ENCODE peak calls at places on chromosomes 1 and 21, in ten cellular contexts. L is dorsolateral prefrontal cortex, A is K562, P is kidney, I is lung, M is endothelial cell of umbilical vein, T is body of pancreas, E is cardiac muscle cell, F is heart right ventricle, W is brain microvascular endothelial cell. Q is an unnamed sample.

GRCh38 chr1:61121631-61122030 is 39.3 kb downstream of the NFIA start:
- DNase-seq in L (no peak), A (no peak), P (no peak), I (no peak), M (no peak), T (no peak), E (peak), F (no peak), W (no peak), Q (no peak)

GRCh38 chr21:32481875-32482408 is 69.4 kb downstream of the EVA1C start:
- DNase-seq in L (no peak), A (peak), P (peak), I (no peak), M (no peak), T (no peak), E (no peak), F (no peak), W (no peak), Q (no peak)

GRCh38 chr21:46538262-46538661 is 66.6 kb downstream of the S100B start:
- DNase-seq in L (no peak), A (no peak), P (no peak), I (no peak), M (no peak), T (no peak), E (no peak), F (no peak), W (no peak), Q (no peak)

GRCh38 chr1:107926436-107927080 is 38.4 kb downstream of the VAV3 start:
- DNase-seq in L (no peak), A (no peak), P (no peak), I (no peak), M (no peak), T (no peak), E (peak), F (no peak), W (no peak), Q (no peak)

GRCh38 chr1:71521655-71522264 is 440.9 kb upstream of the ZRANB2 start:
- DNase-seq in L (peak), A (no peak), P (no peak), I (no peak), M (peak), T (peak), E (peak), F (no peak), W (peak), Q (no peak)

GRCh38 chr1:97364086-97364485 is 556.7 kb downstream of the DPYD start:
- DNase-seq in L (no peak), A (no peak), P (no peak), I (no peak), M (no peak), T (no peak), E (peak), F (no peak), W (no peak), Q (no peak)

GRCh38 chr21:26137379-26138060 is 33.0 kb downstream of the APP start:
- DNase-seq in L (no peak), A (no peak), P (no peak), I (no peak), M (no peak), T (no peak), E (no peak), F (no peak), W (no peak), Q (no peak)

GRCh38 chr1:216758182-216758581 is 35.0 kb upstream of the ESRRG start:
- DNase-seq in L (no peak), A (no peak), P (no peak), I (no peak), M (no peak), T (no peak), E (peak), F (no peak), W (no peak), Q (no peak)

GRCh38 chr1:6424000-6424565 is 493 bp upstream of the ESPN start:
- DNase-seq in L (no peak), A (peak), P (peak), I (no peak), M (no peak), T (no peak), E (no peak), F (no peak), W (no peak), Q (no peak)

GRCh38 chr21:25934771-25935224 is 200.0 kb downstream of the GABPA start:
- DNase-seq in L (no peak), A (no peak), P (peak), I (peak), M (peak), T (peak), E (peak), F (peak), W (peak), Q (no peak)

GRCh38 chr1:234645474-234645953 is 35.5 kb upstream of the IRF2BP2 start:
- DNase-seq in L (no peak), A (no peak), P (no peak), I (no peak), M (peak), T (no peak), E (peak), F (no peak), W (no peak), Q (no peak)

GRCh38 chr1:30753660-30754123 is 3.9 kb downstream of the LAPTM5 start:
- DNase-seq in L (no peak), A (no peak), P (no peak), I (no peak), M (no peak), T (no peak), E (no peak), F (no peak), W (no peak), Q (no peak)

GRCh38 chr1:170617595-170618215 is 46.2 kb upstream of the PRRX1 start:
- DNase-seq in L (no peak), A (no peak), P (no peak), I (no peak), M (no peak), T (no peak), E (no peak), F (no peak), W (no peak), Q (no peak)

GRCh38 chr1:1373493-1374067 is 1.4 kb downstream of the AURKAIP1 start:
- DNase-seq in L (no peak), A (no peak), P (no peak), I (no peak), M (no peak), T (no peak), E (no peak), F (peak), W (no peak), Q (no peak)

GRCh38 chr1:51088474-51088873 is 13.6 kb upstream of the C1orf185 start:
- DNase-seq in L (no peak), A (no peak), P (no peak), I (no peak), M (peak), T (no peak), E (peak), F (no peak), W (peak), Q (no peak)
- TF ChIP-seq CTCF in L (no peak), A (peak), P (no peak), I (no peak), M (no peak), T (no peak), E (peak), F (peak), W (peak), Q (no peak)

DNA sequence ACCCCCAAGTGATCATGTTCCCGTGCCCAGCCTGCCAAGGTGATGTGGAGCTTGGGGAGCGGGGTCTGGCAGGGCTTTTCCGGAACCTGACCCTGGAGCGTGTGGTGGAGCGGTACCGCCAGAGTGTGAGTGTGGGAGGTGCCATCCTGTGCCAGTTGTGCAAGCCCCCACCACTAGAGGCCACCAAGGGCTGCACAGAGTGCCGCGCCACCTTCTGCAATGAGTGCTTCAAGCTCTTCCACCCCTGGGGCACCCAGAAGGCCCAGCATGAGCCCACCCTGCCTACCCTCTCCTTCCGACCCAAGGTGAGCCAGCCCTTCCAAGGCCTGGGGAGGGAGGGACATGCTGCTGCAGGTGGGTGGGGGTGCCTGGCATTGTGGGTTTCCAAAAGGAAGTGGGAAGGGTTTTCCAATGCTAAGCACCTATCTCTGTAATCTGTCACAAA is 2.3 kb downstream of the TRIM46 start:
- DNase-seq in L (peak), A (no peak), P (peak), I (no peak), M (no peak), T (peak), E (no peak), F (no peak), W (no peak), Q (peak)
- H3K27ac ChIP-seq in L (peak), A (no peak), P (no peak), I (no peak), M (no peak), T (no peak), E (no peak), F (no peak), W (no peak), Q (no peak)

DNA sequence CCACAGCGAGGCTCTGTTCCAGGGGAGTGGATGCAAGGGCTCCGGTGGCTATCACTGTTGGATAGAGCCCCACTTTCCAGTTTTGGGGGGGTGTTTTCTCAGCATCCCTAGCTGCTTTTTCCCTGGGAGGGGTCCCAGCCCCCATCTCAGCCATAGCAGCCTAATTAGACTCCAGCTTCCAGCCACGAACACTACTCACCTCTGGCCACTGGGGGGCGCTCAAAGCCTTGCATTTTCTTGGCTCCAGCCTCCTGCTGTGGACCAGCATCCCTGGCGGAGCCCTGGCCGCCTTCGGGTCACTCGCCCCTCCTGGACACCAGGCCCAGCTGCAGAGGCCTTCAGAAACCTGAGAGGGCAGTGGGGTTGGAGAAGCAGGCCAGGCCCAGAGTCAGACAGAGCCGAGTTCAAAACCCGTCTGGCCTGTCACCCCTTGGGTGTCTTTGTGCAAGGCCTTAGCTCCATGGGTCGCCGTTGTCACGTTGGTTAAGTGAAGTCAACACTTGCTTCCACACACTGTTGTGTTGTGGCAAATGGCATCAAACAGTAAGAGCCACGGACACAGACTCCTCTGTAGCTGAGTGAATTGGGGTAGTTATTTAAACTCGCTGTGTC is 93.5 kb upstream of the ACTL8 start:
- DNase-seq in L (peak), A (peak), P (no peak), I (peak), M (peak), T (peak), E (peak), F (peak), W (peak), Q (peak)
- TF ChIP-seq CTCF in L (peak), A (peak), P (peak), I (peak), M (peak), T (peak), E (peak), F (peak), W (peak), Q (peak)

DNA sequence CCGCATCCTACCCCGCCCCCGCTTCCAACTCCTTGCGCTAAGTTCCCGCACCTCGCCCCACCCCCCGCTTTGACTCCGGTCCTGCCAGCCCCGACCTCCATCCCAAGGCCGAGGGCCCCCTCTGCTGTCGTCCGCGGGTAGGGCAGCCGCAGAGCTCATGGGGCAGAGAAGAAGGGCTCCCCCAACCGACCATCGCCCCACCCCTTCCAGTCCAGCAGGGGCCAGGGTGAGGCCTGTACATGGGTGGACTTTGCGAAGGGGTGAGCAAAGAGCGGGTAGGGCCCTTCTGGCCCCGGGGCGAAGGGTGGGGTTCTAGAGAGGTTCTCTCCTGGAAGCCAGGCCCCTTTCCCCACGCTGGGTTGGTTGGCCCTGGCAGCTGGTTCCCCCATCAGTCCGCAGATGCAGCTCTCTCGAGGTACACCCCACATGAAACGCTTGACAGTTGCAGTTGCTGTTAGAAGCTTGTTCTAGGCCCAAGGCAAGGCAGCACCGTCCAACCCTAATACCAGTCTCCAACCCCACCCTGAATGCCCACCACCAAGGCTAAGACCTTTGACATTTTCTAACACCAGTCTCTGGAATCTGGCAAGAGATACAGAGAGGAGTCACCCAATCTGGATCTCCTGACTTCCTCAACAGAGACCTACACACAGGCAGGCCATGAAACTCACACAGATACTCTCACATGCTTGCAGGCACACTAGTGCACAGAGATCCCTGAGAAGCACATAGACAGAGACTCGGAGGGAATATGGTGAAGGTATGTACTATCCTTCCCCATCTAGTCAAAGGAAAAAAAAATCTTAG is 25.3 kb upstream of the ADGRB2 start:
- DNase-seq in L (peak), A (peak), P (peak), I (peak), M (peak), T (peak), E (peak), F (peak), W (peak), Q (peak)
- H3K27ac ChIP-seq in L (peak), A (no peak), P (no peak), I (no peak), M (no peak), T (peak), E (no peak), F (peak), W (no peak), Q (no peak)

DNA sequence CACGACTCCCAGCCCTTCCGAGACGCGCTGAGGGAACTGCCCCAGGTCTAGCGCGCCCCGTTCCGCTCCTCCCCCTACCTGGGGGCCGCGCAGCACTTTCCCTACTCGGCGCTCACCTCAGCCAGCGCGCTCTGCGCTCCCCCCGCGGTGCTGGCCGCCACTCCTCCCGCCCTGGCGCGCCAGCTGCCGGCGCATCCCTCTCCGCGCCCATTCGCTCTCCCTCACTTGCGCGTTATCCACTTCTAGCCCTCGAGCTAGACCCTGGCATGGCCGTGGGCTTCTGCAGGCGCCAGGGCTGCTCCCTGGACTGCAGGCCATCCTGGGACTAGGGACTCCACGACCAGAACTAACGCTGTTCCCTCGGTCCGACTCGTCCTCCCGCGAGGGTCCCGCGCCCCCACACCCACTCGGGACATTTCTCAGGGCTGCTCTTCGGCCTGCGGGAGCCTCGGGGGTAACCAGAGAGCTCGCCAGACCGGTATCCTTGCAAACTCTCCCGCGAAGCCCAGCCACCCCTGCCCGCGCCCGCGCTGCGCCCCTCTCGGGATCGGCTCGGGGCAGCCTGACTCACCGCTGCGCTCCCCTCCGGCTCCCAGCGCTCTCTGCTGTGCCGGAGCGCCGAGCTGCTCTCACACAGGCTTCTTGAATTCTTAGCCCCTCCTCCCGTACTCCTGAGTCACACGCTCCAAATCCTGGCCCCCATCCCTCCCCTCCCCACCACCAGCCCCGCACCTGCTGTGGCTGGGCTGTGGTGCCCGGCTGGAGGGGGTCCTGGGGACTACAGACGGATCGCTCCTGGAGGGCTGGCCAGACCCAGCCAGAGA is at the start of gene NGF:
- DNase-seq in L (peak), A (no peak), P (peak), I (no peak), M (no peak), T (no peak), E (peak), F (peak), W (peak), Q (no peak)
- TF ChIP-seq CTCF in L (no peak), A (no peak), P (no peak), I (no peak), M (no peak), T (no peak), E (no peak), F (no peak), W (no peak), Q (no peak)